ENCODE peak calls at places on chromosomes 4 and X, in five cellular contexts. B is tibial nerve, M is endothelial cell, C is neural crest cell, N is right lobe of liver. P is an unnamed sample.

GRCh38 chr4:52883183-52883621 is 21.1 kb downstream of the RASL11B start:
- DNase-seq in C (no peak), M (no peak), N (no peak), B (no peak), P (no peak)

GRCh38 chrX:124426273-124426672 is 79.9 kb downstream of the SH2D1A start:
- DNase-seq in C (no peak), M (no peak), B (no peak), N (no peak), P (no peak)

GRCh38 chr4:68489338-68489737 is 42.1 kb downstream of the TMPRSS11E start:
- DNase-seq in C (no peak), N (no peak), M (no peak), B (no peak), P (no peak)

GRCh38 chr4:6343950-6344408 is 74.3 kb downstream of the WFS1 start:
- DNase-seq in M (no peak), B (no peak), C (no peak), N (no peak), P (peak)

GRCh38 chrX:150870059-150870458 is 28.4 kb downstream of the CD99L2 start:
- DNase-seq in C (no peak), B (no peak), N (no peak), M (no peak), P (no peak)

GRCh38 chr4:12588572-12588971 is 895.6 kb downstream of the RAB28 start:
- DNase-seq in N (no peak), B (no peak), M (no peak), C (no peak), P (no peak)

GRCh38 chr4:92339671-92340070 is 35.9 kb downstream of the GRID2 start:
- DNase-seq in N (no peak), B (no peak), M (no peak), C (no peak), P (no peak)

GRCh38 chrX:66004928-66005831 is 34.7 kb downstream of the VSIG4 start:
- DNase-seq in M (no peak), N (no peak), C (no peak), B (no peak), P (no peak)

GRCh38 chrX:45815389-45815788 is 614.7 kb upstream of the DIPK2B start:
- DNase-seq in C (no peak), M (no peak), N (no peak), B (no peak), P (no peak)

GRCh38 chrX:55715847-55716246 is 1.7 kb upstream of the RRAGB start:
- DNase-seq in B (no peak), N (no peak), C (no peak), M (no peak), P (no peak)
- TF ChIP-seq CTCF in B (no peak), N (no peak), C (no peak), M (no peak), P (no peak)

GRCh38 chrX:11755724-11756123 is 2.3 kb upstream of the MSL3 start:
- DNase-seq in M (no peak), C (no peak), N (no peak), B (no peak), P (no peak)

GRCh38 chrX:11757729-11758399 is at the start of gene MSL3:
- DNase-seq in N (peak), C (peak), M (peak), B (peak), P (no peak)

GRCh38 chrX:11754958-11755645 is 2.9 kb upstream of the MSL3 start:
- DNase-seq in N (no peak), C (no peak), M (no peak), B (no peak), P (no peak)

GRCh38 chrX:11757397-11757728 is 674 bp upstream of the MSL3 start:
- DNase-seq in C (no peak), N (no peak), M (no peak), B (no peak), P (no peak)

GRCh38 chrX:11756354-11757318 is 1.4 kb upstream of the MSL3 start:
- DNase-seq in C (no peak), B (no peak), N (no peak), M (no peak), P (no peak)
- TF ChIP-seq CTCF in C (no peak), B (no peak), N (no peak), M (no peak), P (no peak)

GRCh38 chr4:167230744-167231143 is 3.5 kb downstream of the SPOCK3 start:
- DNase-seq in M (no peak), N (no peak), C (no peak), B (no peak), P (no peak)

GRCh38 chr4:167232805-167233522 is 1.3 kb downstream of the SPOCK3 start:
- DNase-seq in M (no peak), C (no peak), N (no peak), B (no peak), P (no peak)

GRCh38 chr4:167234388-167234881 is at the start of gene SPOCK3:
- DNase-seq in N (peak), C (peak), B (no peak), M (peak), P (peak)

GRCh38 chr4:167238226-167238625 is 3.9 kb upstream of the SPOCK3 start:
- DNase-seq in M (no peak), N (no peak), C (no peak), B (no peak), P (no peak)

GRCh38 chr4:167233523-167234387 is 539 bp downstream of the SPOCK3 start:
- DNase-seq in C (peak), B (no peak), N (peak), M (peak), P (no peak)
- TF ChIP-seq CTCF in C (no peak), B (no peak), N (no peak), M (no peak), P (no peak)

DNA sequence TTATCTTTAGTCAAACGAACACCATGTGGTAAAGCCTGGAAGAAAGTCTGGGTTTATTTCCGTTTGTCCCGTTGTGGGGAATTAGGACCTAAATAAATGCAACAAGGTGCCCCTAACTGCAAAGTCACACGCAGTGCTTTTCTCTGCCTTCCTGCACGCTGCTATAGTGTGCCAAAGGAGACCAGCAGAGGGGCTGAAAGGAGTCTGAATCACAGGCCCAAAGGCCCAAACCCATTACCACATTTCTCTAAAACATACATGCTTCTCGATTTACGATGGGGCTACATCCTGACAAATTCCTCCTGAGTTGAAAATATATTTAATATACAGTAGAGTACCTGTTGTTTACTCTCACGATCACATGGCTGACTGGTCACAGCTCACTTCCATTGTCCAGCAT is 4.5 kb downstream of the VEGFC start:
- DNase-seq in B (no peak), M (no peak), N (no peak), C (no peak), P (no peak)
- TF ChIP-seq CTCF in B (no peak), M (no peak), N (no peak), C (no peak), P (no peak)

GRCh38 chrX:110001702-110002299 is 1.1 kb upstream of the TMEM164 start:
- DNase-seq in N (no peak), M (no peak), B (no peak), C (no peak), P (no peak)
- TF ChIP-seq CTCF in N (no peak), M (no peak), B (no peak), C (no peak), P (no peak)

GRCh38 chr4:8320386-8320750 is 50.8 kb downstream of the HTRA3 start:
- DNase-seq in C (no peak), N (no peak), M (no peak), B (no peak), P (no peak)
- TF ChIP-seq CTCF in C (no peak), N (no peak), M (no peak), B (no peak), P (peak)

DNA sequence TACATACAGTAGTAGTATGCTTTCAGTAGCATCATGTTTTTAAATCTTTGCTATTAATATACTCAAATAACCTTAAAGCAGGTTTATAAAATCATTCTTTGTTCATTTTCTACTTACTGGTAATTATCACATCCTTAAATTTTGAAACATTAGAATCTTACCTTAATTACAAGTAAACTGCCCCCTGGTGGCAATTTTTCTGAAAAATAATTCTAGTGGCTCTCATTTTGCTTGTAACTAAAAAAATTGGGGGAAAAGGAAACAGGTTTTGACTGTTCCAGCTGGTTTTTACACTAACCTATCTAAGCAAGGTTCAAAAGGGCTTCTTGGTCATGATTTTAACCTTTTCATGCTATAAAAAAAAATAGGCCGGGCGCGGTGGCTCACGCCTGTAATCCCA is 18.5 kb upstream of the DCAF4L1 start:
- DNase-seq in C (no peak), B (no peak), M (no peak), N (no peak), P (no peak)
- TF ChIP-seq CTCF in C (peak), B (no peak), M (peak), N (peak), P (peak)

DNA sequence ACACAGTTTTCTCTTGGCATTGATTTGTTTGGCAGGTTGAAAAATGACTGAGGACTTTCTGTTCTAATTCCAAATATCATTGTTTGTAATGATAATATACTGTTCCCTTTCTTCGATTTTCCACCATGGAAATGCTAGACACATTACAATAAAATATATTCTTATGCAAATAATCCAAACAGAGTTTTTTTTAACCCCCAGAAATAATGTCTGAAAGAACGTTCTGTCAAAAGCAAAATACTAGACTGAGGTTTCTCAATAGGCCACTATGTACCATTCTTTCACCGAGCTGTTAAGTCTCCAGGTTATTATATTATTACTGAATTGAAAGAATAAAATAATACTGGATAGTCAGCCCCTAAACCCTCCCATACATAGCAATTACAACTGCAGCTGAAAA is 312.5 kb downstream of the ZIC3 start:
- DNase-seq in M (no peak), C (no peak), B (no peak), N (no peak), P (no peak)
- TF ChIP-seq CTCF in M (no peak), C (no peak), B (no peak), N (no peak), P (no peak)

GRCh38 chrX:727738-728621 is 97.4 kb downstream of the SHOX start:
- DNase-seq in M (no peak), N (no peak), C (peak), B (no peak), P (no peak)
- TF ChIP-seq CTCF in M (no peak), N (no peak), C (peak), B (no peak), P (peak)